ENCODE peak calls at places on chromosomes 5 and 9, in nine cellular contexts. P is colonic mucosa; E is CD4-positive, alpha-beta memory T cell; R is mammary epithelial cell; X is tibial nerve; A is uterus; T is GM23248; F is heart right ventricle; Y is neuronal stem cell. H is an unnamed sample. For H3K4me1, the result is how much of the 10 kb centered on the place peaks cover.

GRCh38 chr5:133113331-133114061 is 61.7 kb downstream of the HSPA4 start:
- DNase-seq in P (no peak), E (no peak), R (peak), X (no peak), A (no peak), T (peak), F (no peak), Y (no peak), H (no peak)

GRCh38 chr5:74954919-74955318 is 88.7 kb upstream of the FAM169A start:
- DNase-seq in P (no peak), E (no peak), R (peak), X (no peak), A (no peak), T (peak), F (no peak), Y (no peak), H (no peak)

GRCh38 chr5:146369691-146370090 is 31.1 kb downstream of the POU4F3 start:
- DNase-seq in P (no peak), E (no peak), R (peak), X (no peak), A (no peak), T (peak), F (no peak), Y (no peak), H (no peak)

GRCh38 chr5:139223481-139223880 is 25.3 kb upstream of the SIL1 start:
- DNase-seq in P (no peak), E (no peak), R (no peak), X (no peak), A (no peak), T (no peak), F (no peak), Y (no peak), H (no peak)

GRCh38 chr9:130078547-130078946 is 24.8 kb downstream of the GPR107 start:
- DNase-seq in P (no peak), E (no peak), R (no peak), X (no peak), A (no peak), T (no peak), F (no peak), Y (no peak), H (no peak)

GRCh38 chr5:35198096-35198495 is 32.2 kb downstream of the PRLR start:
- DNase-seq in P (peak), E (no peak), R (no peak), X (no peak), A (no peak), T (peak), F (peak), Y (no peak), H (peak)

GRCh38 chr5:154467655-154468354 is 10.2 kb downstream of the HAND1 start:
- DNase-seq in P (peak), E (peak), R (peak), X (peak), A (peak), T (peak), F (peak), Y (no peak), H (peak)

GRCh38 chr9:132357764-132358163 is 3.0 kb upstream of the SETX start:
- DNase-seq in P (no peak), E (no peak), R (no peak), X (no peak), A (no peak), T (no peak), F (no peak), Y (no peak), H (no peak)

DNA sequence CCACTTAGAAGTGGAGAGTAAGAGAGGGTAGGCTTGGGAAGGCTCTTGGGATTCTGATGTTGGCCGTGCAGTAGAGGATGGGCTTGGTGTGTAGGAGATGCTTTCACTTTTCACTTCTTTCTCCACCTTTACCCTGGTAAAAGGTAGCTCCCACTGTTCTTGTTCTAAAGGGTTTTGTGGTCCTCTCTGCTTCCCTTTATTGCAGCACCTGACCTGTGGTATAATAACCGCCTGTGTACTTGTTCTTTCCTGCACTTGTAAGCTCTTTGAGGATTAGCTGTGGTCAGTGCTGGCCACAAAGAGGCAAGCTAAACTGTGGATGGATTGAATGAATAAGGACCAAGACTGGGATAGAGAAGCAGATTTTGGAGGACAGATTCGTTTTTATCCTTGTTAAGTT is 25.2 kb downstream of the KDM4C start:
- DNase-seq in P (no peak), E (no peak), R (no peak), X (no peak), A (no peak), T (no peak), F (no peak), Y (no peak), H (no peak)
- H3K4me1 ChIP-seq in P (under half), E (half or more), R (under half), X (half or more), A (under half), T (under half), F (under half), Y (under half), H (under half)

GRCh38 chr5:42854795-42855194 is 43.1 kb upstream of the SELENOP start:
- DNase-seq in P (peak), E (no peak), R (no peak), X (no peak), A (no peak), T (no peak), F (no peak), Y (no peak), H (no peak)

GRCh38 chr5:42855811-42856210 is 44.1 kb upstream of the SELENOP start:
- DNase-seq in P (no peak), E (no peak), R (no peak), X (no peak), A (no peak), T (no peak), F (no peak), Y (no peak), H (no peak)

GRCh38 chr5:42855386-42855785 is 43.7 kb upstream of the SELENOP start:
- DNase-seq in P (no peak), E (no peak), R (no peak), X (no peak), A (no peak), T (no peak), F (no peak), Y (no peak), H (no peak)

GRCh38 chr5:42858031-42858643 is 46.4 kb upstream of the SELENOP start:
- DNase-seq in P (no peak), E (no peak), R (peak), X (peak), A (no peak), T (peak), F (no peak), Y (no peak), H (no peak)

DNA sequence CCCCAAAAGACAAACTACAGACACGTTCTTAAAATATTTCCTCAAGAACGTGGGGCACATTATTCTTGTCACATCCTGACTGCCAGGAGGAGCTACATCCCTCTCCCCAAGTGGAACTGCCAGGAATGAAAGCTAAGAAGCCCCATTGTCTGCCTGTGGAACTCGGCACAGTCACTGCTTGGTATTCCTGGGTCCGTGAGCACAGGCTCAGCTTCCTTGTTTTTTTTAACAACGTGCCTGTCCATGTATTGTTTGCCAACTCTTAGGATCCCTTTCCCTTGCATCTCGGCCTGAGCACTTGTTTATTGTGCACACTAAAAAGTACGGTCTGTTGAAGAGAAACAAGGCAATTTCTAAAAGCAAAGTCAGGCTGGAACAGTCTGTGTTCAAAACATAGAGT is 47.0 kb upstream of the SELENOP start:
- DNase-seq in P (no peak), E (no peak), R (no peak), X (no peak), A (no peak), T (no peak), F (no peak), Y (peak), H (peak)
- H3K4me3 ChIP-seq in P (no peak), E (no peak), R (no peak), X (no peak), A (no peak), T (no peak), F (no peak), Y (no peak), H (no peak)

DNA sequence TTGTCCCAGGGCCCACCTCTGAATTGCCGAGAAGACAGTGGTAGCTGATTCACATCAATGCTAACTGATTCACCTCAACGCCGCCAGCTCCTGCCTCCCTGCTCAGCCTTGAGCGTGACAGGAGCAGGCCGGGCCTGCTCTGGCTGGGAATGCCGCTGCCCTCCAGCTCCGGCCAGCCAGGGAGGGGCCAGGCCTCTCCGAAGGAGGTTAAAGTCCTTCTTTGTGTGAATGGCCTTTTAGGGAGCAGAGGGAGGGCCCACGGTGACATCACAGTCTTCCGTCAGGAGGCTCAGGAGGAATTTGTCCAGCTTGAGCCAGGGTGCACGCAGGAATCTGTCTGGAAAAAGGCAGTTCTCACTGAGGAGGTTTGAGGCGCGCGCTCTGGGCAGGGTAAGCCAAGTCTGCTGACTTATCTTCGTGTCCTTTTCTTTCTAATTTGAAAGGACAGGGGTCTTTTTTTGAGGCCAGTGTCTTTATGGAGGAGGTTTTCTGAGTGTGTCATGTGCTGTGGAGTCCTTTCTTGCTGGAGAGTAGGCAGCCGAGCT is 82.7 kb downstream of the C9orf152 start:
- DNase-seq in P (peak), E (no peak), R (peak), X (peak), A (peak), T (peak), F (peak), Y (peak), H (peak)
- H3K4me1 ChIP-seq in P (under half), E (under half), R (half or more), X (half or more), A (under half), T (under half), F (half or more), Y (under half), H (under half)

DNA sequence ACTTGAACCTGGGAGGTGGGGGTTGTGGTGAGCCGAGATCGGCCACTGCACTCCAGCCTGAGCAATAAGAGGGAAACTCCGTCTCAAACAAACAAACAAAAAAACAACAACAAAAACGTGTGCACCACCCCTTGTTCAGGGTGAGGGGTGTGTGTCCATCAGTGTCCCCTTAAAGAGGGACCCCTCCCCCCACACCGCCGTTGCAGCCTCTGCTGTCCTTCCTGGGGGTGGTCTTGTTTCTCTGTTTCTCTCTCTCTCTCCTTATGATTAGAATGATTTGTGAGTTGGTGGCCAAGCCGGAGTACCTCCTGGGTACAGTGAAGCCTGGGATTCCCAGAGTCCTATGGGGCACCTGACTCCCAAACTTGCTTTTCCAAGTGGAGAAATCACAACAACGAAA is 49.6 kb downstream of the RGS3 start:
- DNase-seq in P (no peak), E (no peak), R (no peak), X (no peak), A (no peak), T (no peak), F (no peak), Y (no peak), H (peak)
- H3K4me3 ChIP-seq in P (no peak), E (no peak), R (no peak), X (no peak), A (no peak), T (no peak), F (no peak), Y (no peak), H (no peak)

H was measured in mucosa of descending colon.